ENCODE peak calls at places on chromosomes 6 and 20, in eight cellular contexts. P, M, D, H, T, E, R and G are unnamed samples.

GRCh38 chr6:43181942-43182860 is at the start of gene CUL9:
- DNase-seq in R (peak), T (peak), H (no peak), D (peak), P (peak), E (peak), M (peak), G (peak)

GRCh38 chr20:58833921-58834320 is 16.8 kb downstream of the GNAS-AS1 start:
- DNase-seq in P (no peak), E (no peak), M (peak), D (no peak), H (no peak), T (no peak), R (no peak), G (no peak)

GRCh38 chr6:144349690-144350132 is 64.6 kb downstream of the UTRN start:
- DNase-seq in E (peak), H (peak), M (no peak), T (no peak), R (no peak), D (no peak), P (no peak), G (no peak)

GRCh38 chr6:72955666-72956065 is 269.6 kb downstream of the KHDC1L start:
- DNase-seq in R (no peak), D (no peak), M (no peak), H (no peak), P (no peak), E (no peak), T (no peak), G (no peak)

GRCh38 chr6:82506526-82506925 is 142.9 kb downstream of the TPBG start:
- DNase-seq in R (no peak), H (no peak), E (no peak), M (no peak), D (no peak), T (no peak), P (no peak), G (no peak)

GRCh38 chr6:142293121-142293520 is 8.7 kb upstream of the ADGRG6 start:
- DNase-seq in D (no peak), E (no peak), M (no peak), T (no peak), H (no peak), R (no peak), P (no peak), G (no peak)

GRCh38 chr6:72305971-72306370 is 315.9 kb upstream of the KCNQ5 start:
- DNase-seq in H (no peak), M (no peak), P (no peak), E (no peak), R (no peak), T (no peak), D (no peak), G (no peak)

GRCh38 chr6:106102967-106103727 is 17.0 kb downstream of the PRDM1 start:
- DNase-seq in R (no peak), M (no peak), D (no peak), P (no peak), T (no peak), E (no peak), H (no peak), G (no peak)

GRCh38 chr20:460707-461106 is 1.6 kb downstream of the TBC1D20 start:
- DNase-seq in T (no peak), M (no peak), D (no peak), H (no peak), R (no peak), E (peak), P (no peak), G (no peak)